ENCODE peak calls at places on chromosomes 1 and 21, in four cellular contexts. J is spleen, A is A549, H is mammary epithelial cell. M is an unnamed sample. For H3K4me1, the result is how much of the 10 kb centered on the place peaks cover.

GRCh38 chr1:159121526-159121925 is 45.0 kb upstream of the AIM2 start:
- DNase-seq in J (no peak), A (no peak), H (no peak), M (no peak)

GRCh38 chr1:107352850-107353249 is 212.0 kb downstream of the NTNG1 start:
- DNase-seq in A (no peak), J (no peak), H (no peak), M (no peak)

GRCh38 chr1:167457936-167458584 is 60.3 kb downstream of the CD247 start:
- DNase-seq in H (no peak), J (no peak), A (no peak), M (no peak)

GRCh38 chr1:247324913-247325312 is 6.8 kb downstream of the ZNF496 start:
- DNase-seq in J (peak), A (no peak), H (no peak), M (no peak)

GRCh38 chr1:228400237-228400651 is 6.4 kb downstream of the TRIM11 start:
- DNase-seq in H (no peak), J (peak), A (no peak), M (no peak)

GRCh38 chr21:35102488-35103407 is 53.6 kb upstream of the RUNX1 start:
- DNase-seq in A (no peak), H (peak), J (peak), M (no peak)

GRCh38 chr1:216175714-216176113 is 247.5 kb downstream of the USH2A start:
- DNase-seq in A (no peak), H (no peak), J (no peak), M (no peak)

GRCh38 chr1:164704954-164705353 is 146.0 kb downstream of the PBX1 start:
- DNase-seq in H (no peak), A (no peak), J (no peak), M (no peak)

GRCh38 chr1:44310006-44310405 is 45.1 kb downstream of the ERI3 start:
- DNase-seq in H (no peak), A (no peak), J (no peak), M (no peak)

GRCh38 chr21:45411810-45412206 is 6.8 kb downstream of the COL18A1 start:
- DNase-seq in A (no peak), J (peak), H (no peak), M (no peak)
- H3K4me1 ChIP-seq in A (under half), J (under half), H (under half), M (under half)

GRCh38 chr1:112501810-112502641 is 6.7 kb upstream of the WNT2B start:
- DNase-seq in A (peak), J (peak), H (peak), M (peak)
- TF ChIP-seq CTCF in A (peak), J (peak), H (peak), M (peak)

GRCh38 chr1:116751626-116752025 is 2.6 kb upstream of the CD2 start:
- DNase-seq in H (no peak), A (no peak), J (no peak), M (no peak)

GRCh38 chr1:116748272-116748671 is 6.0 kb upstream of the CD2 start:
- DNase-seq in A (no peak), H (no peak), J (no peak), M (no peak)

GRCh38 chr1:116754203-116754977 is at the start of gene CD2:
- DNase-seq in A (no peak), J (no peak), H (no peak), M (no peak)

GRCh38 chr1:116755036-116755435 is 806 bp downstream of the CD2 start:
- DNase-seq in J (no peak), H (no peak), A (no peak), M (no peak)

DNA sequence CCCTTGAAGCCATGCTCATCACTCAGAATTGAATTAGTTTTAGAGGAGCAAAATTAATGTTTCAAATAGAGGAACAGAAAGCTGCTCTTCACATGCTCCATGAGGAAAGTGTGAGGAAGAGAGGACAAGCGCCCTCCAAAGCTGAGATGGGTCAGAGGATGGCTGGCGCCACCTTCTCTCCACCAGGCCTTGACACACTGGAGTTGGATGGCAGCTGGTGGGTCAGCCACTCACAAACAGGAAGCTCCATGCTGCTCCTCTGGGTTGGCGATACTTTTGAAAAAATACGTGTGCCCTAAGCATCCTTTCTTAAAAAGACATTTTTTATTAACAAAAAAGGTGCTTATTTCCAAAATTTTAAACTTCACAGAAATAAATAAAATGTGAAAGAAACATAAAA is 3.1 kb upstream of the CD2 start:
- DNase-seq in J (no peak), A (no peak), H (no peak), M (no peak)
- H3K27ac ChIP-seq in J (peak), A (no peak), H (no peak), M (no peak)

DNA sequence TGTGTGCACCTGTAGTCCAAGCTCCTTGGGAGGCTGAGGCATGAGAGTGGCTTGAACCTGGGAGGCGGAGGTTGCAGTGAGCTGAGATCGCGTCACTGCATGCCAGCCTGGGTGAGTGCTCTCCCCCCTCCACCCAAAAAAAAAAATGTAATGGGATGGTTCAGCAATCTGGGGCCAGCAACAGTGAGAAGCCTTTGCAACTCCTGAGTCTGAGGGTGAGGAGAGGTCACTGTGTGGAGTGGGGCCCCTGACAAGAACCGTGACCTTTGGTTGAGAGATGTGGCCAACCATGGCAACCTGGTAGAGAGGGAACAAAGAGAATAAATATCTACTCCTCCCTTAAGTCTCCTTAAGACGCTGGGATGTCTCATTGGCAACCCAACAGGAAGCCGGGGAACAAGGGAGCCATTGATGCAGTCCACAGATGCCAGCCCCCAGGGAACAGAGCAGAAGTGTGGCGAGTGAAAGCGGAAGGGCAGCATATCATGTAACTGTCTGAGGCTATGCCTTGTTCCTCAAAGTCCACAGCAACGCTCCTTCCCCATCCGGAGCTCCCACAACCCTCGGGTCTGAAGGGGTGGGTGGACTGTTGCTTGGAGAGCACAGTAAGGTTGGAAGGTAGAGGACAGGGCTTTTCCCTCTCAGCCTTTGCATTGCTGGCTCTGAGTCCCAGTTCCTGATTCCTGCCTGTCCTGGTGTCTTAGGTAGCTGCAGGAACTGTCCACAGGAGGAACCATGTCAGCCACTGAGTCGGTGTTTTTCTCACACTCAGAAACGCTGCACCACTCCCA is 8.3 kb downstream of the TRNP1 start:
- DNase-seq in H (peak), A (no peak), J (peak), M (no peak)
- H3K4me1 ChIP-seq in H (half or more), A (half or more), J (half or more), M (under half)

DNA sequence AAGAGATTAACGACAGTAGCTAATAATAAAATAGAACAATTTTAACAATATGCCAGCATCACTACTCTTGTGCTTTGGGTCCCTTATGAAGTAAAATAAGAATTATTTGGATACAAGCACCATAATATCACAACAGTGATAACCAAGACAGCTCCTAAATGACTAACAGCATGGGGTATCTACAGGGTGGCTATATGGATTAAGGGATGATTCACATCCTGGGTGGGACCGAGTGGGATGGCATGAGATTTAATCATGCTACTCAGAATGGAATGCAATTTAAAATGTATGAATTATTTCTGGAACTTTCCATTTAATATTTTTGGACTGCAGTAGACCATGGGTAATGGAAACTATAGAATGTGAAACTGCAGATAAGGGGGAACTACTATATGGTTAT is 28.1 kb upstream of the B3GALNT2 start:
- DNase-seq in J (no peak), A (no peak), H (peak), M (no peak)
- TF ChIP-seq CTCF in J (no peak), A (no peak), H (no peak), M (no peak)

GRCh38 chr1:6491480-6491962 is at the start of gene PLEKHG5:
- DNase-seq in H (peak), A (no peak), J (no peak), M (no peak)
- H3K27ac ChIP-seq in H (peak), A (peak), J (peak), M (peak)

GRCh38 chr1:27594542-27595510 is 9.1 kb downstream of the AHDC1 start:
- DNase-seq in J (no peak), H (peak), A (no peak), M (no peak)

GRCh38 chr1:27593341-27594326 is 10.3 kb downstream of the AHDC1 start:
- DNase-seq in J (no peak), A (no peak), H (no peak), M (peak)

GRCh38 chr1:27596261-27596660 is 7.7 kb downstream of the AHDC1 start:
- DNase-seq in H (no peak), J (no peak), A (no peak), M (no peak)

GRCh38 chr1:27597036-27597435 is 6.9 kb downstream of the AHDC1 start:
- DNase-seq in A (no peak), H (no peak), J (no peak), M (no peak)

DNA sequence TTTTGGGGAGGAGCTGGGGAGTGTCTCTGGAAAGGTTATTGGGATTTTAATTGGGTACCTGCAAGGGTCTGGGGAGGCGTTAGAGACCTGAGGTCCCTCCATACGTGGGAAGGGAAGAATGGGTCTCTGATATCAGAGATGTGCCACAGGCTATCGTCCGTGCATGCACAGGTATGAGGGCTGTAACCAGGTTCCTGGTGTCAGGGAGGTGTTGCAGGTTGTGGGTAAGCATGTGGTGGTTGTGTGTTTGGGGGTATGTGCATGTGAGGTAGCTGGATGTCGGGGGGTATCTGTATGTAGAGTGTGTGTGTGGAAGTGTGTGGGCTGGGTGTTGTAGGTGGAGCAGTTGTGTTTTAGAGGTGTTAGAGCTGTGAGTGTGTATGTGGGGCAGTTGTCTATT is 8.3 kb downstream of the AHDC1 start:
- DNase-seq in H (no peak), A (no peak), J (no peak), M (no peak)
- H3K4me1 ChIP-seq in H (half or more), A (half or more), J (half or more), M (half or more)